ENCODE peak calls at places on chromosomes 16 and 17, in ten cellular contexts. Y is neural progenitor cell; H is CD8-positive, alpha-beta T cell; K is tibial nerve; X is K562; P is fibroblast of lung; M is MM.1S; R is heart right ventricle; S is transverse colon; F is aorta. B is an unnamed sample. For H3K36me3 and H3K9me3, the result is how much of the 10 kb centered on the place peaks cover.

GRCh38 chr17:30208214-30208613 is 27.3 kb downstream of the SLC6A4 start:
- DNase-seq in Y (no peak), H (no peak), K (no peak), X (no peak), P (no peak), M (no peak), R (no peak), S (no peak), F (no peak), B (no peak)

GRCh38 chr16:85227924-85228462 is 115.7 kb upstream of the CIBAR2 start:
- DNase-seq in Y (peak), H (no peak), K (no peak), X (peak), P (peak), M (no peak), R (no peak), S (no peak), F (peak), B (peak)

GRCh38 chr17:27206447-27206846 is 87.5 kb upstream of the WSB1 start:
- DNase-seq in Y (no peak), H (no peak), K (no peak), X (peak), P (no peak), M (no peak), R (no peak), S (peak), F (no peak), B (no peak)

GRCh38 chr17:9290226-9290613 is 268.9 kb downstream of the NTN1 start:
- DNase-seq in Y (no peak), H (no peak), K (no peak), X (no peak), P (no peak), M (no peak), R (no peak), S (no peak), F (no peak), B (no peak)

GRCh38 chr16:56600398-56600999 is 7.9 kb upstream of the MT2A start:
- DNase-seq in Y (peak), H (no peak), K (peak), X (peak), P (peak), M (peak), R (no peak), S (no peak), F (no peak), B (peak)

GRCh38 chr16:69691980-69692911 is 34.1 kb downstream of the NQO1 start:
- DNase-seq in Y (no peak), H (no peak), K (no peak), X (no peak), P (no peak), M (peak), R (no peak), S (no peak), F (no peak), B (no peak)

GRCh38 chr17:2016494-2016893 is 8.6 kb downstream of the RTN4RL1 start:
- DNase-seq in Y (no peak), H (no peak), K (no peak), X (no peak), P (no peak), M (no peak), R (no peak), S (no peak), F (no peak), B (no peak)

GRCh38 chr17:75288784-75289121 is 480 bp downstream of the SLC25A19 start:
- DNase-seq in Y (peak), H (no peak), K (no peak), X (peak), P (no peak), M (peak), R (no peak), S (peak), F (no peak), B (peak)

GRCh38 chr16:53695070-53695469 is 8.6 kb downstream of the RPGRIP1L start:
- DNase-seq in Y (no peak), H (no peak), K (no peak), X (no peak), P (peak), M (no peak), R (no peak), S (no peak), F (no peak), B (peak)

GRCh38 chr17:694239-694638 is 20.4 kb downstream of the VPS53 start:
- DNase-seq in Y (no peak), H (no peak), K (no peak), X (no peak), P (peak), M (no peak), R (no peak), S (no peak), F (no peak), B (peak)

GRCh38 chr17:72465191-72466024 is 344.6 kb downstream of the SOX9 start:
- DNase-seq in Y (no peak), H (no peak), K (no peak), X (no peak), P (peak), M (no peak), R (no peak), S (peak), F (no peak), B (peak)

GRCh38 chr17:62807812-62808575 is at the start of gene MARCHF10:
- DNase-seq in Y (peak), H (no peak), K (no peak), X (peak), P (no peak), M (peak), R (no peak), S (peak), F (peak), B (no peak)

GRCh38 chr16:48231675-48232214 is 12.4 kb upstream of the LONP2 start:
- DNase-seq in Y (peak), H (no peak), K (no peak), X (peak), P (peak), M (peak), R (no peak), S (peak), F (no peak), B (peak)

GRCh38 chr17:81514735-81515529 is 2.3 kb upstream of the ACTG1 start:
- DNase-seq in Y (peak), H (peak), K (peak), X (peak), P (peak), M (peak), R (peak), S (peak), F (peak), B (peak)

GRCh38 chr17:77209330-77209748 is 68.6 kb downstream of the SEC14L1 start:
- DNase-seq in Y (no peak), H (no peak), K (no peak), X (no peak), P (no peak), M (peak), R (no peak), S (no peak), F (peak), B (no peak)

GRCh38 chr17:48175692-48176450 is 68.3 kb downstream of the SNX11 start:
- DNase-seq in Y (no peak), H (no peak), K (no peak), X (no peak), P (no peak), M (no peak), R (no peak), S (no peak), F (no peak), B (peak)

GRCh38 chr16:11202260-11203091 is 53.5 kb downstream of the SOCS1 start:
- DNase-seq in Y (peak), H (no peak), K (no peak), X (no peak), P (peak), M (no peak), R (no peak), S (no peak), F (no peak), B (no peak)

GRCh38 chr17:3535253-3535995 is 22.2 kb downstream of the TRPV3 start:
- DNase-seq in Y (peak), H (peak), K (peak), X (peak), P (peak), M (no peak), R (peak), S (peak), F (peak), B (no peak)

GRCh38 chr16:52455549-52456277 is 91.2 kb downstream of the TOX3 start:
- DNase-seq in Y (no peak), H (no peak), K (no peak), X (no peak), P (no peak), M (no peak), R (no peak), S (peak), F (no peak), B (no peak)

GRCh38 chr17:281365-281999 is 71.1 kb downstream of the RPH3AL start:
- DNase-seq in Y (no peak), H (no peak), K (no peak), X (no peak), P (no peak), M (no peak), R (no peak), S (no peak), F (peak), B (no peak)

GRCh38 chr17:18191071-18191667 is 7.5 kb downstream of the ALKBH5 start:
- DNase-seq in Y (no peak), H (no peak), K (peak), X (no peak), P (peak), M (no peak), R (no peak), S (no peak), F (no peak), B (no peak)

GRCh38 chr17:78204387-78205123 is 9.5 kb upstream of the BIRC5 start:
- DNase-seq in Y (no peak), H (no peak), K (no peak), X (no peak), P (no peak), M (no peak), R (no peak), S (no peak), F (no peak), B (no peak)

GRCh38 chr17:43830510-43831145 is 2.3 kb downstream of the MPP3 start:
- DNase-seq in Y (no peak), H (no peak), K (no peak), X (no peak), P (no peak), M (no peak), R (no peak), S (no peak), F (peak), B (no peak)

GRCh38 chr17:79008666-79009387 is 737 bp downstream of the CANT1 start:
- DNase-seq in Y (no peak), H (no peak), K (no peak), X (no peak), P (no peak), M (no peak), R (no peak), S (no peak), F (peak), B (no peak)

GRCh38 chr17:15944720-15945492 is at the start of gene ADORA2B:
- DNase-seq in Y (peak), H (peak), K (no peak), X (peak), P (peak), M (no peak), R (peak), S (peak), F (peak), B (peak)

GRCh38 chr17:17818088-17818526 is 18.7 kb downstream of the SREBF1 start:
- DNase-seq in Y (no peak), H (no peak), K (no peak), X (peak), P (peak), M (no peak), R (no peak), S (no peak), F (no peak), B (peak)

GRCh38 chr16:88406096-88407041 is 23.6 kb downstream of the ZNF469 start:
- DNase-seq in Y (peak), H (no peak), K (no peak), X (peak), P (no peak), M (no peak), R (no peak), S (no peak), F (no peak), B (no peak)

DNA sequence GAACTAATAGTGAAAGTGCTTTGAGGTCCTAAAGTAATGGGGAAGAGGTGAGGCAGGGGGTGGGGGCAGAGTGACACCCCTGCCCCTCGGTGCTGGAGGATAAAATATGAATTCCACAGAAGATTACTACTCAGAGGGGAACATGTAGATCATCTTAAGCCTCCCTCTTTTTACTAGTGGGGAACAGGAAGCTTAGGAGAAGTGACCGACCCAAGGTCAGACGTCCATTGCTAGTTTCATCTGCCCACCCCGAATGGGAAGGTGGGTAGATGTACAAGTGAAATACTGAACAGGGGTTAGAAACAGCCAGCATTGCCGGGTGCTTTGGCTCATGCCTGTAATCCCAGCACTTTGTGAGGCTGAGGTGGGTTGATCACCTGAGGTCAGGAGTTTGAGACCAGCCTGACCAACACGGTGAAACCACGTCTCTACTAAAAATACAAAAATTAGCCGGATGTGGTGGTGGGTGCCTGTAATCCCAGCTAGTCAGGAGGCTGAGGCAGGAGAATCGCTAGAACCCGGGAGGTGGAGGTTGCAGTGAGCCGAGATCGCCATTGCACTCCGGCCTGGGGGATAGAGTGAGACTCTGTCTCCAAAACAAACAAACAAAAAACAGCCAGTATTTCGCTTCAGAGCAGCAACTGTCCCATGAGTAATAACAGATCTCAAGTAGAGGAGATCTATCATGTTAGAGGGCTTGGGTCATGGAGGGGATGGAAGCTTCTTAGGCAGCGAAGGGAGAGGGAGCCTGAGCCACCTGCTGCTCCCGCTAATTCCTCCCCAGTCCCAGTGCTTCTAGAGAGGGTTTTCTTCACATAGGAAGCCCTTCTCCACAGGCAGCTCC is 1.2 kb upstream of the NR1D1 start:
- DNase-seq in Y (no peak), H (no peak), K (no peak), X (no peak), P (no peak), M (no peak), R (no peak), S (no peak), F (no peak), B (no peak)
- H3K4me3 ChIP-seq in Y (no peak), H (no peak), K (peak), X (no peak), P (no peak), M (peak), R (peak), S (no peak), F (no peak), B (peak)

GRCh38 chr16:17448640-17449638 is 21.8 kb downstream of the XYLT1 start:
- DNase-seq in Y (no peak), H (no peak), K (peak), X (no peak), P (no peak), M (no peak), R (peak), S (peak), F (no peak), B (no peak)

GRCh38 chr16:17446661-17447060 is 24.1 kb downstream of the XYLT1 start:
- DNase-seq in Y (no peak), H (no peak), K (no peak), X (no peak), P (no peak), M (no peak), R (peak), S (no peak), F (no peak), B (no peak)

GRCh38 chr16:17447273-17447672 is 23.5 kb downstream of the XYLT1 start:
- DNase-seq in Y (no peak), H (no peak), K (no peak), X (no peak), P (no peak), M (no peak), R (no peak), S (no peak), F (no peak), B (no peak)

GRCh38 chr16:17444658-17445057 is 26.1 kb downstream of the XYLT1 start:
- DNase-seq in Y (no peak), H (no peak), K (no peak), X (no peak), P (no peak), M (no peak), R (no peak), S (no peak), F (no peak), B (no peak)

GRCh38 chr16:17445421-17445820 is 25.3 kb downstream of the XYLT1 start:
- DNase-seq in Y (peak), H (no peak), K (no peak), X (no peak), P (no peak), M (no peak), R (no peak), S (no peak), F (no peak), B (no peak)
- H3K36me3 ChIP-seq in Y (under half), H (under half), K (under half), X (under half), P (under half), M (under half), R (under half), S (under half), F (under half), B (under half)

GRCh38 chr16:24572069-24572468 is 32.7 kb downstream of the RBBP6 start:
- DNase-seq in Y (no peak), H (no peak), K (no peak), X (no peak), P (no peak), M (no peak), R (no peak), S (no peak), F (no peak), B (no peak)
- H3K9me3 ChIP-seq in Y (under half), H (under half), K (under half), X (under half), P (under half), M (under half), R (under half), S (under half), F (under half), B (under half)

DNA sequence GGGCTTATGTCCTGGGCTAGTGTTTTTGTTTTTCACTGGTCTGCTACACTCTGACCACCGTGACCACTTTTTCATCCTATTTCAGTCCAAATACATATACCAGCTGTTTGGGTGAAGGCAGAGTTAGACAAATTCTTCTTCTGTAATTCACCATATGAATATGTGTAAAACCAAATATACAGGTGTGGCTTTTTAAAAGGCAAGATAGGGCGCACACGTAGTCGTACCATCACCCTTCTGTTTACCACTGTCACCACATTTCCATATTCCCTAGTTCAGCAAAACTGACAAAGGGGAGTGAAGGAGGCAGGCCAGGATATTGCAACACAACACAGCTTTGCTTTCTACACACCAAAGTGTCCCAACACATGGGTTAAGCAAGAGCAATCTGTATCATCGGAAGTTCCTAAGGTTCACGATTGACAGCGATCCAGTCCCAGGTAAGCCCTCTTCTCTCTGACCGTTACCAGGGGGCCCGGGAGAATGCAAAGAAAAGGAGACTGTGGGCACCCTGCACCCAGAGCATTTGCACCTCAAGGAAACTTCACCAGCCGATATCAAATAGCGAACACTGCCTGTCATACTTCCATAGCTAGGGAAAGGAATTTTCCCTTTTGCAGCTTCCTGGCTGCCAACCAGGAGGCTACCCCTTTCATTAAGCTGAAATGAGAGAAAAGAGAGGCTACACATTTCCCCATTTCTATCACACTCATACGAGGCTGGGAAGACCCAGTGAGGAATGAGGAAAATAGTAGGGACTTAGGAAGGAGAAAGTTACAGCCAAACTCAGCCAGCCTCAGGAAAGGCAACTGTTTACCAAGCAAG is 23.1 kb downstream of the CREBBP start:
- DNase-seq in Y (no peak), H (no peak), K (peak), X (no peak), P (peak), M (peak), R (no peak), S (peak), F (no peak), B (no peak)
- H3K4me3 ChIP-seq in Y (no peak), H (no peak), K (no peak), X (no peak), P (no peak), M (no peak), R (no peak), S (no peak), F (no peak), B (no peak)

GRCh38 chr17:13228225-13228624 is 210.4 kb upstream of the ELAC2 start:
- DNase-seq in Y (no peak), H (no peak), K (no peak), X (no peak), P (no peak), M (no peak), R (no peak), S (no peak), F (no peak), B (no peak)

GRCh38 chr17:13230908-13231307 is 213.1 kb upstream of the ELAC2 start:
- DNase-seq in Y (no peak), H (no peak), K (no peak), X (no peak), P (no peak), M (no peak), R (no peak), S (no peak), F (no peak), B (no peak)

GRCh38 chr17:13230350-13230900 is 212.6 kb upstream of the ELAC2 start:
- DNase-seq in Y (no peak), H (no peak), K (no peak), X (no peak), P (no peak), M (no peak), R (no peak), S (no peak), F (no peak), B (no peak)

GRCh38 chr17:13222931-13223330 is 205.1 kb upstream of the ELAC2 start:
- DNase-seq in Y (no peak), H (no peak), K (no peak), X (no peak), P (no peak), M (no peak), R (no peak), S (no peak), F (no peak), B (no peak)

DNA sequence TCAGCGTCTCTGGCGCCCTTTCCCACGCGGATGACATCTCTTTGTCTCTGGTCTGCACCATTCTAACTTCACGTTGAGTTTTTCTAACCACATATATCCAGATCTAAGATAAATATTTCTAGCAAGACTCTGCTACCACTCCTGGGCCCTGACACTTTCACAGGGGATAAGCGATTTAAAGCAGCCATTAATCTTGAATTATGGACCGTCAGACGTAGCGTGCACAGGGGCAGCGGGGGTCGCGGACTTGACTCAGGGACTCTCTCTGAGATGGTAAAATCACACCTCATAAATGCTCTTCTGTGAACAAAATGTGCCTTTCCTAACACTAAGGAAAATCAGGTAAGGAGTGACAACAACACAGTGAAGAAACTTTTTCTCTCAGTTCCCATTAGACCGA is 210.9 kb upstream of the ELAC2 start:
- DNase-seq in Y (no peak), H (no peak), K (no peak), X (no peak), P (no peak), M (no peak), R (no peak), S (no peak), F (no peak), B (no peak)
- H3K36me3 ChIP-seq in Y (under half), H (under half), K (under half), X (under half), P (under half), M (under half), R (under half), S (under half), F (under half), B (under half)

GRCh38 chr16:61590577-61590976 is 445.7 kb downstream of the CDH8 start:
- DNase-seq in Y (peak), H (no peak), K (no peak), X (no peak), P (no peak), M (no peak), R (no peak), S (no peak), F (no peak), B (no peak)
- H3K9me3 ChIP-seq in Y (under half), H (under half), K (under half), X (under half), P (under half), M (under half), R (under half), S (under half), F (under half), B (under half)

B was measured in MG63.